ENCODE peak calls at places on chromosomes 1 and 21, in seven cellular contexts. D is neural progenitor cell, G is GM20000, M is astrocyte of the spinal cord, J is pancreas, I is endothelial cell, F is AG04450. K is an unnamed sample.

GRCh38 chr21:26587621-26588260 is 14.7 kb upstream of the CYYR1 start:
- DNase-seq in G (no peak), M (peak), D (no peak), I (no peak), F (no peak), J (no peak), K (no peak)

GRCh38 chr21:26544208-26544607 is 28.9 kb downstream of the CYYR1 start:
- DNase-seq in D (no peak), I (no peak), F (no peak), G (no peak), J (no peak), M (no peak), K (no peak)

GRCh38 chr1:9145714-9146113 is 16.8 kb upstream of the GPR157 start:
- DNase-seq in D (no peak), F (no peak), G (no peak), M (no peak), J (no peak), I (no peak), K (no peak)

GRCh38 chr1:170414989-170415733 is 116.8 kb upstream of the GORAB start:
- DNase-seq in J (no peak), D (no peak), F (no peak), I (no peak), M (peak), G (no peak), K (no peak)

GRCh38 chr1:199273837-199274379 is 635.1 kb downstream of the PTPRC start:
- DNase-seq in G (no peak), I (no peak), F (peak), J (peak), M (peak), D (no peak), K (no peak)

GRCh38 chr1:115677570-115677969 is 35.8 kb downstream of the VANGL1 start:
- DNase-seq in D (peak), F (no peak), M (no peak), I (no peak), G (peak), J (no peak), K (no peak)

GRCh38 chr1:224213438-224214119 is 30.5 kb downstream of the DEGS1 start:
- DNase-seq in M (no peak), D (peak), F (no peak), G (no peak), J (no peak), I (no peak), K (no peak)

GRCh38 chr1:35062518-35063196 is 16.5 kb upstream of the ZMYM1 start:
- DNase-seq in J (no peak), D (no peak), M (peak), F (no peak), G (no peak), I (no peak), K (no peak)

GRCh38 chr1:180603223-180603849 is 28.5 kb upstream of the XPR1 start:
- DNase-seq in G (no peak), J (no peak), M (no peak), I (no peak), F (no peak), D (no peak), K (no peak)

GRCh38 chr1:101285922-101286568 is 49.2 kb downstream of the S1PR1 start:
- DNase-seq in J (no peak), F (no peak), I (no peak), D (peak), G (no peak), M (no peak), K (no peak)

GRCh38 chr1:191668525-191668924 is 489.7 kb upstream of the RGS18 start:
- DNase-seq in G (no peak), J (no peak), F (no peak), M (no peak), I (no peak), D (no peak), K (no peak)

GRCh38 chr1:16242556-16243407 is 5.8 kb upstream of the CPLANE2 start:
- DNase-seq in F (no peak), J (no peak), M (no peak), G (no peak), D (no peak), I (no peak), K (no peak)

GRCh38 chr1:7366955-7367665 is 404.0 kb upstream of the VAMP3 start:
- DNase-seq in I (no peak), G (no peak), M (no peak), F (no peak), D (no peak), J (no peak), K (no peak)

GRCh38 chr1:2187619-2188018 is 7.0 kb downstream of the FAAP20 start:
- DNase-seq in M (no peak), F (no peak), D (no peak), I (no peak), J (no peak), G (no peak), K (no peak)

GRCh38 chr1:115782571-115783281 is 14.2 kb upstream of the CASQ2 start:
- DNase-seq in M (peak), J (no peak), G (no peak), D (peak), I (no peak), F (peak), K (peak)

GRCh38 chr1:62809788-62810187 is 25.9 kb downstream of the ATG4C start:
- DNase-seq in I (no peak), D (no peak), G (no peak), M (no peak), J (no peak), F (no peak), K (no peak)

GRCh38 chr21:27024971-27025370 is 58.1 kb upstream of the ADAMTS5 start:
- DNase-seq in J (no peak), G (no peak), F (no peak), I (no peak), M (no peak), D (no peak), K (no peak)

GRCh38 chr21:44751186-44751798 is 39.9 kb upstream of the TSPEAR start:
- DNase-seq in D (no peak), F (no peak), I (no peak), J (no peak), G (no peak), M (no peak), K (no peak)

GRCh38 chr1:222062640-222063039 is 320.8 kb upstream of the DUSP10 start:
- DNase-seq in I (no peak), M (no peak), G (no peak), J (no peak), F (no peak), D (no peak), K (no peak)

GRCh38 chr1:48701445-48701844 is 75.2 kb downstream of the BEND5 start:
- DNase-seq in J (no peak), G (no peak), I (no peak), D (no peak), F (no peak), M (no peak), K (no peak)

GRCh38 chr1:64183985-64184440 is 19.4 kb upstream of the UBE2U start:
- DNase-seq in F (no peak), G (no peak), J (no peak), I (no peak), D (no peak), M (peak), K (peak)

GRCh38 chr1:6508876-6509602 is 17.6 kb upstream of the PLEKHG5 start:
- DNase-seq in G (peak), M (no peak), D (no peak), I (no peak), J (no peak), F (no peak), K (no peak)

GRCh38 chr1:85606414-85606800 is 25.8 kb downstream of the CCN1 start:
- DNase-seq in I (no peak), D (no peak), M (peak), F (no peak), J (no peak), G (no peak), K (no peak)

GRCh38 chr21:45809421-45809820 is 165.9 kb downstream of the PCBP3 start:
- DNase-seq in M (no peak), F (no peak), G (no peak), D (no peak), J (no peak), I (no peak), K (no peak)

GRCh38 chr1:226128487-226129075 is 58.0 kb downstream of the ACBD3 start:
- DNase-seq in I (no peak), F (no peak), G (no peak), M (no peak), D (no peak), J (no peak), K (no peak)

GRCh38 chr1:247855911-247856310 is 1.1 kb upstream of the TRIM58 start:
- DNase-seq in M (no peak), I (no peak), G (no peak), D (no peak), F (no peak), J (no peak), K (no peak)

GRCh38 chr21:42849759-42850412 is 29.5 kb downstream of the WDR4 start:
- DNase-seq in F (no peak), D (no peak), G (no peak), M (no peak), I (no peak), J (no peak), K (no peak)

GRCh38 chr1:232066521-232066920 is 439.9 kb downstream of the DISC1 start:
- DNase-seq in D (no peak), I (no peak), G (no peak), F (no peak), J (no peak), M (no peak), K (no peak)

GRCh38 chr1:60228253-60228594 is 154.7 kb upstream of the C1orf87 start:
- DNase-seq in F (no peak), M (no peak), J (no peak), D (no peak), G (no peak), I (no peak), K (peak)

GRCh38 chr21:15207231-15207630 is 142.4 kb upstream of the NRIP1 start:
- DNase-seq in D (no peak), F (no peak), J (no peak), M (no peak), G (no peak), I (no peak), K (peak)

GRCh38 chr1:177383715-177384114 is 213.0 kb downstream of the BRINP2 start:
- DNase-seq in I (no peak), M (peak), D (no peak), F (no peak), G (no peak), J (no peak), K (no peak)

GRCh38 chr1:26181586-26182371 is 4.5 kb downstream of the CNKSR1 start:
- DNase-seq in M (no peak), G (no peak), D (no peak), F (no peak), I (no peak), J (no peak), K (no peak)

GRCh38 chr1:26180010-26180506 is 2.8 kb downstream of the CNKSR1 start:
- DNase-seq in M (no peak), G (no peak), F (no peak), I (no peak), J (no peak), D (no peak), K (no peak)

GRCh38 chr1:26175346-26175745 is 1.9 kb upstream of the CNKSR1 start:
- DNase-seq in J (no peak), F (no peak), G (no peak), M (no peak), I (no peak), D (no peak), K (no peak)

GRCh38 chr1:26182372-26182675 is 5.0 kb downstream of the CNKSR1 start:
- DNase-seq in M (no peak), F (no peak), J (no peak), D (no peak), I (no peak), G (no peak), K (no peak)

DNA sequence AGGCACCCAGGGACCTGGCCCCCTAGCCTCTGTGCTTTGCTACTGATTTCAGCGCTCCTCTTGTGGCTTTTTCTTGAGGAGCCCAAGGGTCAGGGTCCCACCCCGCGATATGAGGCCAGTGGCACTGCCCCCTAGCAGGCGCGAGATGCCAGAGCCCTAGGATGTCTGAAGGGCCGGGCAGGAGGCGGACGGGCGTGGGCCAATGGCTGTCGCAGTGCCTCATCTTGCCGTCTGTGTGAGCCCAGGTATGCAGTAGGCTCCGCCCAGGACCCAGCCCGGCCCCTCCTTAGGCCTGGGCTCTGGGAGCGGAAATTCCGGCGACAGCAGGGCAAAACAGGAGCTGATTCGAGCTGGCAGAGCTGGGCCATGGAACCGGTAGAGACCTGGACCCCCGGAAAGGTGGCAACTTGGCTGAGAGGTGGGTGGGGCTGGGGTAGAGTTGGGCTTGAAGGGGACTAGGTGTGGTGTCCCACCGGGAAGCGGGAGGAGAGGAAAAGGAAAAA is at the start of gene CNKSR1:
- DNase-seq in G (no peak), I (peak), D (peak), M (no peak), J (peak), F (no peak), K (no peak)
- TF ChIP-seq CTCF in G (no peak), I (no peak), D (peak), M (no peak), J (no peak), F (no peak), K (no peak)

DNA sequence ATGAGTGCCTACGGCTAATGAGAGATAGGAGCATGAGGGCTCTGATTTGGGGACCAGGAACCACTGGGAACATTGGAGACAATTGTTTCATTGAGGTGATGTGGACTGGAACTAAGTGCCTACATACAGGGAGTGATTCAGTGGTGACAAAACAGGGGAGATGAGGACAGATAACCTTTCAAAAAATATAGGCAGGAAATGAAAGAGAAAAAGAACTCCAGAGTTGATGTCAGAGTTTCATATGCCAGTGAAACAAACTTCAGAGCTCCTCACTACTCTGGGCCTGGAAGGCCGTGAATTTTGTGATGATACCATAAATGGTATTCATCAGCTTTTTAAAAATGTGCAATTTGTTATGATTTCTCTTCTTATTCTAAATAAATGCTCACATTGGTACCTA is 39.3 kb downstream of the FASLG start:
- DNase-seq in I (no peak), J (no peak), D (no peak), F (no peak), G (no peak), M (no peak), K (no peak)
- TF ChIP-seq CTCF in I (no peak), J (no peak), D (no peak), F (no peak), G (no peak), M (no peak), K (no peak)

GRCh38 chr1:233172201-233172600 is 123.3 kb downstream of the PCNX2 start:
- DNase-seq in J (no peak), I (no peak), M (peak), F (no peak), G (no peak), D (no peak), K (no peak)
- TF ChIP-seq CTCF in J (no peak), I (no peak), M (peak), F (no peak), G (no peak), D (peak), K (peak)

DNA sequence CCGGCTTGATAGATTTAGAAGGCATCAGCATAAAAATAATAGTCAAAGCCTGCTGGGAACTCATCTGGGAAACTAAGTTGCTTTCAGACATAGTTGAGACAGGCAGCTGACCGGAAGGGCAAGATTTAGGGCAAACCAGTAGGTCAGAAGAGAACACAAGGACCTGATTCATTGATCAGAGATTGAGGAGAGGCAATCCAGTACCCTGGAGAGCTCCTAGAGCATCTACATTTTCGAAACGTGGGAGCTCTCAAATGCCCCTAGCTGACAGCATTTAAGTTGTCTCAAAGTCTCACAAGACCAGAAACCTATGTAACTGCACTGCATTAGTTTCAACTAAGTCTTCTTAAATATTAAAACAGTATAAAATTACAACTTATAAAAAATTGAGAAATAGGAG is 22.9 kb upstream of the MTF2 start:
- DNase-seq in M (peak), G (peak), D (peak), I (peak), J (no peak), F (peak), K (no peak)
- TF ChIP-seq CTCF in M (no peak), G (no peak), D (no peak), I (no peak), J (no peak), F (no peak), K (no peak)

GRCh38 chr1:37472281-37472680 is 2.1 kb upstream of the ZC3H12A start:
- DNase-seq in I (no peak), G (no peak), D (no peak), M (no peak), F (no peak), J (no peak), K (no peak)

GRCh38 chr1:37474051-37474696 is at the start of gene ZC3H12A:
- DNase-seq in F (peak), D (peak), I (peak), J (peak), G (peak), M (peak), K (no peak)

GRCh38 chr1:37474697-37475379 is 458 bp downstream of the ZC3H12A start:
- DNase-seq in J (no peak), M (peak), I (no peak), D (no peak), G (no peak), F (no peak), K (no peak)

GRCh38 chr1:37472994-37473393 is 1.4 kb upstream of the ZC3H12A start:
- DNase-seq in F (no peak), M (no peak), G (no peak), D (no peak), I (no peak), J (no peak), K (no peak)

GRCh38 chr1:37473431-37474050 is 839 bp upstream of the ZC3H12A start:
- DNase-seq in J (no peak), F (no peak), G (no peak), I (no peak), M (peak), D (no peak), K (no peak)
- TF ChIP-seq CTCF in J (no peak), F (no peak), G (no peak), I (no peak), M (no peak), D (no peak), K (no peak)

GRCh38 chr1:175221548-175222175 is 29.1 kb upstream of the KIAA0040 start:
- DNase-seq in D (peak), J (peak), M (no peak), G (no peak), I (peak), F (no peak), K (no peak)

GRCh38 chr1:175219774-175220173 is 27.2 kb upstream of the KIAA0040 start:
- DNase-seq in M (no peak), I (no peak), J (no peak), D (no peak), G (no peak), F (no peak), K (no peak)

GRCh38 chr1:175222296-175222938 is 29.8 kb upstream of the KIAA0040 start:
- DNase-seq in I (no peak), M (no peak), F (no peak), J (no peak), D (no peak), G (no peak), K (no peak)

GRCh38 chr1:175220853-175221547 is 28.4 kb upstream of the KIAA0040 start:
- DNase-seq in F (no peak), M (no peak), I (no peak), J (no peak), D (peak), G (no peak), K (no peak)

DNA sequence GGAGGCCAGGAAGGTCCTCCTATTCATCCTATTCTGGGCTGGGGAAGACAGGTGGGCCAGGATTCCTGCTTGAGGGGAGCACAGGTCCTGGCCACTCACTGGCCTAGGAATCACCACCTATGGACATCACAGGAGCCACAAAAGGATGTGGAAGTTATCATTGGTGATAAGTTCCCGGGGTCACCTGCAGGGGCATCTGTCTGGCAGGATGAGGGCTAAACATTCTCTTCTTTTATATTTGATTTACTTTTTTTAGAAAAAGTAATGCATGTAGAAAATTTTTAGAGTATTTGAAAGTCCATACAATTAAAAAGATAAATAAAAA is 33.2 kb upstream of the KIAA0040 start:
- DNase-seq in M (no peak), G (no peak), J (no peak), D (no peak), I (no peak), F (no peak), K (no peak)
- TF ChIP-seq CTCF in M (no peak), G (no peak), J (no peak), D (no peak), I (peak), F (no peak), K (no peak)

GRCh38 chr1:45569962-45570581 is 13.8 kb upstream of the NASP start:
- DNase-seq in F (peak), G (peak), I (peak), J (peak), M (peak), D (peak), K (peak)

GRCh38 chr1:45569571-45569961 is 14.3 kb upstream of the NASP start:
- DNase-seq in G (no peak), J (no peak), I (no peak), F (no peak), M (no peak), D (no peak), K (no peak)

GRCh38 chr1:45573231-45573804 is 10.5 kb upstream of the NASP start:
- DNase-seq in I (no peak), G (no peak), D (peak), J (no peak), M (no peak), F (no peak), K (no peak)

GRCh38 chr1:45568421-45568820 is 15.4 kb upstream of the NASP start:
- DNase-seq in G (no peak), M (no peak), D (no peak), F (no peak), J (no peak), I (no peak), K (no peak)

GRCh38 chr1:45574105-45574626 is 9.7 kb upstream of the NASP start:
- DNase-seq in J (no peak), F (no peak), I (no peak), D (no peak), M (no peak), G (no peak), K (no peak)
- TF ChIP-seq CTCF in J (no peak), F (no peak), I (no peak), D (no peak), M (no peak), G (no peak), K (no peak)

GRCh38 chr1:83905315-83905907 is 93.5 kb downstream of the TTLL7 start:
- DNase-seq in M (peak), D (peak), F (no peak), G (peak), I (peak), J (no peak), K (no peak)
- TF ChIP-seq CTCF in M (peak), D (peak), F (peak), G (peak), I (peak), J (no peak), K (peak)

K was measured in HFF-Myc.